ENCODE peak calls at places on chromosomes 5 and 9, in nine cellular contexts. One of them, this sample, is unnamed.

GRCh38 chr9:749712-750111 is 91.8 kb upstream of the DMRT1 start:
- DNase-seq in mucosa of descending colon: peak; percentile 29
- DNase-seq in RWPE1: no peak
- DNase-seq in glutamatergic neuron: no peak
- DNase-seq in astrocyte of the spinal cord: peak; percentile 68
- DNase-seq in SK-N-SH: no peak
- DNase-seq in lower lobe of right lung: no peak
- DNase-seq in progenitor cell of endocrine pancreas: no peak
- DNase-seq in HFF-Myc: no peak
- DNase-seq in this sample: no peak

GRCh38 chr5:154485850-154486426 is 7.9 kb upstream of the HAND1 start:
- DNase-seq in astrocyte of the spinal cord: no peak
- DNase-seq in glutamatergic neuron: no peak
- DNase-seq in HFF-Myc: no peak
- DNase-seq in mucosa of descending colon: no peak
- DNase-seq in lower lobe of right lung: no peak
- DNase-seq in progenitor cell of endocrine pancreas: no peak
- DNase-seq in RWPE1: no peak
- DNase-seq in SK-N-SH: peak; percentile 63
- DNase-seq in this sample: no peak

GRCh38 chr9:22147818-22148573 is 138.9 kb upstream of the CDKN2B start:
- DNase-seq in mucosa of descending colon: no peak
- DNase-seq in glutamatergic neuron: no peak
- DNase-seq in lower lobe of right lung: no peak
- DNase-seq in astrocyte of the spinal cord: peak; percentile 96
- DNase-seq in progenitor cell of endocrine pancreas: no peak
- DNase-seq in RWPE1: peak; percentile 60
- DNase-seq in HFF-Myc: peak; percentile 94
- DNase-seq in SK-N-SH: no peak
- DNase-seq in this sample: peak; percentile 71

GRCh38 chr5:178194026-178194425 is 6.9 kb upstream of the GMCL2 start:
- DNase-seq in lower lobe of right lung: no peak
- DNase-seq in SK-N-SH: no peak
- DNase-seq in HFF-Myc: no peak
- DNase-seq in glutamatergic neuron: no peak
- DNase-seq in astrocyte of the spinal cord: no peak
- DNase-seq in mucosa of descending colon: no peak
- DNase-seq in progenitor cell of endocrine pancreas: no peak
- DNase-seq in RWPE1: no peak
- DNase-seq in this sample: no peak

GRCh38 chr9:31519011-31519410 is 865.4 kb upstream of the ACO1 start:
- DNase-seq in HFF-Myc: no peak
- DNase-seq in progenitor cell of endocrine pancreas: no peak
- DNase-seq in SK-N-SH: no peak
- DNase-seq in RWPE1: no peak
- DNase-seq in astrocyte of the spinal cord: no peak
- DNase-seq in lower lobe of right lung: no peak
- DNase-seq in mucosa of descending colon: no peak
- DNase-seq in glutamatergic neuron: peak; percentile 21
- DNase-seq in this sample: no peak

GRCh38 chr5:10756539-10756938 is 4.5 kb downstream of the DAP start:
- DNase-seq in glutamatergic neuron: no peak
- DNase-seq in mucosa of descending colon: no peak
- DNase-seq in SK-N-SH: no peak
- DNase-seq in progenitor cell of endocrine pancreas: no peak
- DNase-seq in lower lobe of right lung: no peak
- DNase-seq in HFF-Myc: no peak
- DNase-seq in astrocyte of the spinal cord: peak; percentile 73
- DNase-seq in RWPE1: no peak
- DNase-seq in this sample: peak; percentile 76

GRCh38 chr5:93884254-93884653 is 142.9 kb upstream of the POU5F2 start:
- DNase-seq in SK-N-SH: no peak
- DNase-seq in progenitor cell of endocrine pancreas: no peak
- DNase-seq in glutamatergic neuron: no peak
- DNase-seq in mucosa of descending colon: no peak
- DNase-seq in RWPE1: no peak
- DNase-seq in astrocyte of the spinal cord: no peak
- DNase-seq in lower lobe of right lung: no peak
- DNase-seq in HFF-Myc: no peak
- DNase-seq in this sample: no peak

GRCh38 chr5:103582364-103582763 is 19.8 kb upstream of the NUDT12 start:
- DNase-seq in mucosa of descending colon: peak; percentile 38
- DNase-seq in RWPE1: no peak
- DNase-seq in progenitor cell of endocrine pancreas: no peak
- DNase-seq in SK-N-SH: peak; percentile 32
- DNase-seq in glutamatergic neuron: peak; percentile 31
- DNase-seq in astrocyte of the spinal cord: peak; percentile 55
- DNase-seq in lower lobe of right lung: no peak
- DNase-seq in HFF-Myc: peak; percentile 21
- DNase-seq in this sample: peak; percentile 39

GRCh38 chr9:36222449-36222848 is 31.7 kb downstream of the CLTA start:
- DNase-seq in mucosa of descending colon: no peak
- DNase-seq in SK-N-SH: no peak
- DNase-seq in lower lobe of right lung: no peak
- DNase-seq in astrocyte of the spinal cord: no peak
- DNase-seq in progenitor cell of endocrine pancreas: no peak
- DNase-seq in RWPE1: no peak
- DNase-seq in HFF-Myc: no peak
- DNase-seq in glutamatergic neuron: no peak
- DNase-seq in this sample: no peak

GRCh38 chr5:11363779-11364178 is 540.5 kb downstream of the CTNND2 start:
- DNase-seq in astrocyte of the spinal cord: peak; percentile 40
- DNase-seq in glutamatergic neuron: no peak
- DNase-seq in RWPE1: no peak
- DNase-seq in SK-N-SH: peak; percentile 49
- DNase-seq in lower lobe of right lung: no peak
- DNase-seq in HFF-Myc: no peak
- DNase-seq in progenitor cell of endocrine pancreas: no peak
- DNase-seq in mucosa of descending colon: no peak
- DNase-seq in this sample: no peak

GRCh38 chr9:94005272-94005901 is 50.2 kb upstream of the BARX1 start:
- DNase-seq in HFF-Myc: no peak
- DNase-seq in SK-N-SH: no peak
- DNase-seq in RWPE1: peak; percentile 92
- DNase-seq in glutamatergic neuron: no peak
- DNase-seq in progenitor cell of endocrine pancreas: no peak
- DNase-seq in mucosa of descending colon: no peak
- DNase-seq in lower lobe of right lung: no peak
- DNase-seq in astrocyte of the spinal cord: no peak
- DNase-seq in this sample: no peak

GRCh38 chr5:132797651-132798050 is 15.5 kb upstream of the SOWAHA start:
- DNase-seq in glutamatergic neuron: no peak
- DNase-seq in SK-N-SH: no peak
- DNase-seq in lower lobe of right lung: no peak
- DNase-seq in RWPE1: no peak
- DNase-seq in astrocyte of the spinal cord: no peak
- DNase-seq in HFF-Myc: no peak
- DNase-seq in progenitor cell of endocrine pancreas: no peak
- DNase-seq in mucosa of descending colon: no peak
- DNase-seq in this sample: no peak

GRCh38 chr5:68538886-68539420 is 323.4 kb downstream of the PIK3R1 start:
- DNase-seq in HFF-Myc: no peak
- DNase-seq in astrocyte of the spinal cord: no peak
- DNase-seq in mucosa of descending colon: no peak
- DNase-seq in SK-N-SH: no peak
- DNase-seq in lower lobe of right lung: no peak
- DNase-seq in glutamatergic neuron: no peak
- DNase-seq in RWPE1: no peak
- DNase-seq in progenitor cell of endocrine pancreas: no peak
- DNase-seq in this sample: no peak

GRCh38 chr5:169637856-169638190 is 748 bp downstream of the DOCK2 start:
- DNase-seq in RWPE1: no peak
- DNase-seq in progenitor cell of endocrine pancreas: no peak
- DNase-seq in SK-N-SH: no peak
- DNase-seq in lower lobe of right lung: peak; percentile 67
- DNase-seq in mucosa of descending colon: peak; percentile 57
- DNase-seq in glutamatergic neuron: no peak
- DNase-seq in HFF-Myc: no peak
- DNase-seq in astrocyte of the spinal cord: no peak
- DNase-seq in this sample: no peak

GRCh38 chr5:167763772-167764171 is 527.7 kb upstream of the WWC1 start:
- DNase-seq in glutamatergic neuron: no peak
- DNase-seq in mucosa of descending colon: no peak
- DNase-seq in HFF-Myc: no peak
- DNase-seq in lower lobe of right lung: no peak
- DNase-seq in RWPE1: peak; percentile 45
- DNase-seq in astrocyte of the spinal cord: no peak
- DNase-seq in progenitor cell of endocrine pancreas: no peak
- DNase-seq in SK-N-SH: no peak
- DNase-seq in this sample: no peak

GRCh38 chr9:73046769-73047168 is 93.9 kb upstream of the ALDH1A1 start:
- DNase-seq in mucosa of descending colon: no peak
- DNase-seq in astrocyte of the spinal cord: no peak
- DNase-seq in progenitor cell of endocrine pancreas: no peak
- DNase-seq in HFF-Myc: no peak
- DNase-seq in RWPE1: no peak
- DNase-seq in glutamatergic neuron: no peak
- DNase-seq in SK-N-SH: no peak
- DNase-seq in lower lobe of right lung: no peak
- DNase-seq in this sample: no peak

GRCh38 chr9:122097679-122098315 is 4.7 kb upstream of the TTLL11 start:
- DNase-seq in SK-N-SH: no peak
- DNase-seq in HFF-Myc: no peak
- DNase-seq in progenitor cell of endocrine pancreas: no peak
- DNase-seq in glutamatergic neuron: no peak
- DNase-seq in RWPE1: no peak
- DNase-seq in lower lobe of right lung: no peak
- DNase-seq in mucosa of descending colon: no peak
- DNase-seq in astrocyte of the spinal cord: no peak
- DNase-seq in this sample: no peak

GRCh38 chr9:98597372-98597771 is 111.4 kb downstream of the GABBR2 start:
- DNase-seq in lower lobe of right lung: no peak
- DNase-seq in SK-N-SH: no peak
- DNase-seq in RWPE1: no peak
- DNase-seq in astrocyte of the spinal cord: peak; percentile 56
- DNase-seq in glutamatergic neuron: no peak
- DNase-seq in mucosa of descending colon: no peak
- DNase-seq in progenitor cell of endocrine pancreas: no peak
- DNase-seq in HFF-Myc: no peak
- DNase-seq in this sample: peak; percentile 48

GRCh38 chr9:91825422-91825821 is 124.6 kb downstream of the ROR2 start:
- DNase-seq in HFF-Myc: no peak
- DNase-seq in astrocyte of the spinal cord: no peak
- DNase-seq in SK-N-SH: no peak
- DNase-seq in glutamatergic neuron: no peak
- DNase-seq in lower lobe of right lung: no peak
- DNase-seq in mucosa of descending colon: no peak
- DNase-seq in RWPE1: peak; percentile 55
- DNase-seq in progenitor cell of endocrine pancreas: no peak
- DNase-seq in this sample: no peak

GRCh38 chr5:8410618-8411017 is 541.7 kb downstream of the MTRR start:
- DNase-seq in HFF-Myc: no peak
- DNase-seq in progenitor cell of endocrine pancreas: no peak
- DNase-seq in mucosa of descending colon: no peak
- DNase-seq in astrocyte of the spinal cord: no peak
- DNase-seq in SK-N-SH: no peak
- DNase-seq in glutamatergic neuron: no peak
- DNase-seq in RWPE1: no peak
- DNase-seq in lower lobe of right lung: no peak
- DNase-seq in this sample: no peak
- TF ChIP-seq CTCF in HFF-Myc: no peak
- TF ChIP-seq CTCF in progenitor cell of endocrine pancreas: no peak
- TF ChIP-seq CTCF in mucosa of descending colon: no peak
- TF ChIP-seq CTCF in astrocyte of the spinal cord: no peak
- TF ChIP-seq CTCF in SK-N-SH: no peak
- TF ChIP-seq CTCF in glutamatergic neuron: no peak
- TF ChIP-seq CTCF in RWPE1: no peak
- TF ChIP-seq CTCF in lower lobe of right lung: no peak
- TF ChIP-seq CTCF in this sample: no peak

GRCh38 chr5:108670591-108671335 is 76.9 kb upstream of the FER start:
- DNase-seq in mucosa of descending colon: no peak
- DNase-seq in glutamatergic neuron: no peak
- DNase-seq in RWPE1: no peak
- DNase-seq in lower lobe of right lung: no peak
- DNase-seq in SK-N-SH: no peak
- DNase-seq in progenitor cell of endocrine pancreas: no peak
- DNase-seq in astrocyte of the spinal cord: no peak
- DNase-seq in HFF-Myc: no peak
- DNase-seq in this sample: no peak
- TF ChIP-seq CTCF in mucosa of descending colon: no peak
- TF ChIP-seq CTCF in glutamatergic neuron: no peak
- TF ChIP-seq CTCF in RWPE1: no peak
- TF ChIP-seq CTCF in lower lobe of right lung: no peak
- TF ChIP-seq CTCF in SK-N-SH: no peak
- TF ChIP-seq CTCF in progenitor cell of endocrine pancreas: no peak
- TF ChIP-seq CTCF in astrocyte of the spinal cord: no peak
- TF ChIP-seq CTCF in HFF-Myc: no peak
- TF ChIP-seq CTCF in this sample: no peak

DNA sequence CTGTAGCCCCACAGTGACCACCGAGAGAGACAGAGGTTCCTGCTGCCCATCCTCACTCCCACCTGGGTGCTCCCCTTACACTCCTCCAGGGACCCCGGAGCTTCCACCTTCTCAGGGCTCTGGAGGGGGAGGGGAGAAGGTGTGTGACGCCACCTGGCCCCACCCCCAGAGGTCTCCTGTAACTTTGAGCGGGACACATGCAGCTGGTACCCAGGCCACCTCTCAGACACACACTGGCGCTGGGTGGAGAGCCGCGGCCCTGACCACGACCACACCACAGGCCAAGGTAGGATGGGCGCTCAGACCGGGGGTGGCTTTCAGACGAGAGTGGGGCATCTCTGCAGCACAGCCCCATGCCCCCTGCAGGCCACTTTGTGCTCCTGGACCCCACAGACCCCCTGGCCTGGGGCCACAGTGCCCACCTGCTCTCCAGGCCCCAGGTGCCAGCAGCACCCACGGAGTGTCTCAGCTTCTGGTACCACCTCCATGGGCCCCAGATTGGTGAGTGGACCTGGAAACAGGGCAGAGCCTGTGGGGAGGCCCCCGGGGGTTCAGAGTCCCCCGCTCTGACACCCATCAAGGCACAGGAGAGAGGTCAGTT is 4.5 kb downstream of the MAMDC4 start:
- DNase-seq in SK-N-SH: no peak
- DNase-seq in RWPE1: no peak
- DNase-seq in progenitor cell of endocrine pancreas: peak; percentile 9
- DNase-seq in astrocyte of the spinal cord: no peak
- DNase-seq in HFF-Myc: no peak
- DNase-seq in glutamatergic neuron: peak; percentile 14
- DNase-seq in mucosa of descending colon: peak; percentile 12
- DNase-seq in lower lobe of right lung: no peak
- DNase-seq in this sample: no peak
- TF ChIP-seq CTCF in SK-N-SH: peak; percentile 13
- TF ChIP-seq CTCF in RWPE1: no peak
- TF ChIP-seq CTCF in progenitor cell of endocrine pancreas: no peak
- TF ChIP-seq CTCF in astrocyte of the spinal cord: no peak
- TF ChIP-seq CTCF in HFF-Myc: no peak
- TF ChIP-seq CTCF in glutamatergic neuron: no peak
- TF ChIP-seq CTCF in mucosa of descending colon: no peak
- TF ChIP-seq CTCF in lower lobe of right lung: no peak
- TF ChIP-seq CTCF in this sample: peak; percentile 8

DNA sequence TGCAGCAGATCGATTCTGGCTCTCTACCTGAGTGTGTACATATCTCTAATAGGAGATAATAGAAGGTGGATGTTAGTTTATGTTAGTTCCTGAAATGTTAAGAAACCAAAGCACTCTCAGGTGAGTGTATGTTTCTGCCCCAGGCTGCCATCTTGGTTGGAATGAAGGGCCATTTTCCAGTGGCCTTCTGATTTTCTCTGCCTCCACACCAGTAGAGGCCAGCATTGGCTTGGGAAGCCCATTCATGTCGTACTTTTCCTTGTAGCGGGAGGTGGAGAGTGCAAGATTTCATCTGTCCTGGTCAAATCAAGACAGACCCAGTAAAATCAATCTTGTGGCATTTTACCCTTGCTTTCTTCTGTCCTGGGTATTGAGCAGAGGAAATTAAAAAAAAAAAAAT is 91.0 kb downstream of the GAS1 start:
- DNase-seq in progenitor cell of endocrine pancreas: no peak
- DNase-seq in mucosa of descending colon: no peak
- DNase-seq in HFF-Myc: no peak
- DNase-seq in astrocyte of the spinal cord: no peak
- DNase-seq in RWPE1: no peak
- DNase-seq in SK-N-SH: no peak
- DNase-seq in lower lobe of right lung: no peak
- DNase-seq in glutamatergic neuron: no peak
- DNase-seq in this sample: no peak
- TF ChIP-seq CTCF in progenitor cell of endocrine pancreas: no peak
- TF ChIP-seq CTCF in mucosa of descending colon: no peak
- TF ChIP-seq CTCF in HFF-Myc: no peak
- TF ChIP-seq CTCF in astrocyte of the spinal cord: no peak
- TF ChIP-seq CTCF in RWPE1: no peak
- TF ChIP-seq CTCF in SK-N-SH: peak; percentile 12
- TF ChIP-seq CTCF in lower lobe of right lung: no peak
- TF ChIP-seq CTCF in glutamatergic neuron: no peak
- TF ChIP-seq CTCF in this sample: no peak

This sample was measured in astrocyte of the cerebellum.